ENCODE peak calls at places on chromosomes 6 and 20, in seven cellular contexts. W is K562, P is IMR-90, C is endodermal cell, S is neuronal stem cell, Q is fibroblast of lung, R is astrocyte. X is an unnamed sample. For H3K4me1 and H3K9me3, the result is how much of the 10 kb centered on the place peaks cover.

GRCh38 chr20:58690851-58691250 is 1.7 kb upstream of the NPEPL1 start:
- DNase-seq in R (peak), W (no peak), Q (peak), S (no peak), C (peak), P (peak), X (peak)

GRCh38 chr20:22819784-22820183 is 215.3 kb upstream of the SSTR4 start:
- DNase-seq in R (no peak), P (no peak), W (no peak), Q (no peak), C (no peak), S (no peak), X (no peak)

GRCh38 chr6:16747232-16748027 is 13.8 kb downstream of the ATXN1 start:
- DNase-seq in W (no peak), Q (peak), P (peak), R (peak), S (no peak), C (no peak), X (peak)

GRCh38 chr20:21513181-21513663 is 642 bp downstream of the NKX2-2 start:
- DNase-seq in W (no peak), R (no peak), S (no peak), P (no peak), Q (no peak), C (peak), X (no peak)

GRCh38 chr6:73665686-73666319 is 12.0 kb upstream of the SLC17A5 start:
- DNase-seq in R (no peak), Q (peak), C (no peak), S (no peak), W (no peak), P (peak), X (no peak)

GRCh38 chr6:34914358-34914757 is 25.3 kb downstream of the ANKS1A start:
- DNase-seq in C (no peak), W (no peak), Q (no peak), P (no peak), R (no peak), S (no peak), X (peak)

GRCh38 chr20:14597206-14597715 is 259.8 kb upstream of the FLRT3 start:
- DNase-seq in W (no peak), P (no peak), S (no peak), C (no peak), R (no peak), Q (no peak), X (peak)

GRCh38 chr6:135291288-135292116 is 110.4 kb downstream of the MYB start:
- DNase-seq in Q (peak), W (no peak), S (no peak), R (peak), C (no peak), P (peak), X (no peak)

GRCh38 chr6:39294133-39294532 is 20.1 kb downstream of the KCNK17 start:
- DNase-seq in P (no peak), W (no peak), C (no peak), Q (no peak), R (no peak), S (no peak), X (no peak)

GRCh38 chr20:58850693-58851174 is at the start of gene GNAS-AS1:
- DNase-seq in P (peak), Q (peak), W (peak), S (peak), R (peak), C (peak), X (peak)

GRCh38 chr6:1608976-1609661 is 596 bp upstream of the FOXC1 start:
- DNase-seq in P (peak), Q (no peak), R (no peak), S (no peak), W (no peak), C (peak), X (peak)

GRCh38 chr6:4844108-4844507 is 67.9 kb downstream of the CDYL start:
- DNase-seq in W (no peak), P (no peak), Q (no peak), C (peak), S (no peak), R (no peak), X (no peak)

GRCh38 chr20:35992713-35993335 is 24.4 kb downstream of the CNBD2 start:
- DNase-seq in P (peak), S (peak), Q (peak), W (peak), R (peak), C (peak), X (peak)

DNA sequence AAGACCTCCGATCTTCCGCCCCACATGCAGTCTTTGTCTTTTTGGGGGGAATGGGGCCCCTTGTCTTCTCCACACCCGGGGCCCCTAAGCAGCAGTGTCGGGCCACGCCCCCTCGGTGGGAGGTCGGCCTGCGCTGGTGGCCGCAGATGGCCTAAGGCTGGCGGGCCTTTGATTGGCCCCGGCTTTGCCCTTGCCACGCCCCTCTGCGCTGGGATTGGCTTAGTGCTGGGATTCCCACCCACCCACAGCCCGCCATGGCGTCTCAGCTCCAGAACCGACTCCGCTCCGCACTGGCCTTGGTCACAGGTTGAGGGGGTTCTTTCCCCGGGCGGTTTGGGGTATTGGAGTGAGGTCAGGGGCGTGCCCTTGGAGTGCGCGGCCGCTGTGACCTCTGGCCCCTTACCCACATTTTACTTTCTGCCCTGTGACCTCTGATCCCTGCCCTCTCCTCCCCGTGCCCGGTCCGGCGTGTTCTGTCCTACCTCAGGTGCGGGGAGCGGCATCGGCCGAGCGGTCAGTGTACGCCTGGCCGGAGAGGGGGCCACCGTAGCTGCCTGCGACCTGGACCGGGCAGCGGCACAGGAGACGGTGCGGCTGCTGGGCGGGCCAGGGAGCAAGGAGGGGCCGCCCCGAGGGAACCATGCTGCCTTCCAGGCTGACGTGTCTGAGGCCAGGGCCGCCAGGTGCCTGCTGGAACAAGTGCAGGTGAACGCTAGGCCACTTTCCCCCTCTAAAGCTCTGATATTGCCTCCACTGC is at the start of gene HSD17B8:
- DNase-seq in W (peak), S (peak), P (peak), R (peak), Q (peak), C (peak), X (peak)
- H3K4me1 ChIP-seq in W (half or more), S (under half), P (under half), R (half or more), Q (under half), C (under half), X (half or more)

DNA sequence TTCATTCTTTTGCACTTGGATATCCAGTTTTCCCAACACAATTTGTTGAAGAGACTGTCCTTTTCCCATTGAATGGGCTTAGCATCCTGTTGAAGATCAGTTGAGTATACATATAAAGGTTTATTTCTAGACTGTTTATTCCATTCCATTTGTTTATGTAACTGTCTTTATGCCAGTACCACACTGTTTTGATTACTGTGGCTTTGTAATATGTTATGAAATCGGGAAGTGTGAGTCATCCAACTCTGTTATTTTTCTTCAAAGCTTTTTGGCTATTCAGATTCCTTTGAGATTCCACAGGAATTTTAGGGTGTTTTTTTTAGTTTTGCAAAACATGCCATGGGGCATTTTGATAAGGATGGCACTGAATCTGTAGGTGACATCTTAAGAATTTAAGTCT is 188.3 kb downstream of the BMP7 start:
- DNase-seq in Q (peak), S (no peak), W (no peak), R (no peak), C (no peak), P (no peak), X (no peak)
- H3K9me3 ChIP-seq in Q (under half), S (under half), W (under half), R (under half), C (under half), P (under half), X (under half)

GRCh38 chr20:41617059-41617921 is 887 bp downstream of the CHD6 start:
- DNase-seq in R (peak), C (peak), S (peak), W (peak), P (peak), Q (peak), X (peak)
- H3K9ac ChIP-seq in R (peak), C (peak), S (no peak), W (peak), P (peak), Q (peak), X (peak)

DNA sequence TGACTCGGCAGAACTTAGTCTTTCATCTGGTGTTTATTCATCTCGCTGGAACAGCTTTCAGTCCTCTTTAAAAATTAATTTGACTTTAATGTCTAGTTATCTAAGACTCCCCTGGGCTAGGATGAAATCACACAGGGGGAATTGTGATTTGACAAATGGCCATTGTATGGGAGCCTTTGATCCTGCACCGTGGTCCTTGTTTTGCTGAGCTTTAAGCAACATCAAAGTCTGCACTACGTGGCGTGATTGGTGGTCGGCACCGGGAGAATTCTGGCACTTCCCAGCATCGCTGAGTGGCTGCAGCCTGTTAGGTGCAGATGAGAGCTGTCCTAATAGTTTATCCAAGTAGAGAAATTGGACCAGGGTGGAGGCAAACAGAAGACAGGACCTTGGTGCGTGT is 146.9 kb downstream of the TBC1D7 start:
- DNase-seq in S (no peak), P (no peak), Q (no peak), C (no peak), W (no peak), R (no peak), X (no peak)
- H3K4me1 ChIP-seq in S (under half), P (under half), Q (under half), C (under half), W (under half), R (under half), X (under half)

DNA sequence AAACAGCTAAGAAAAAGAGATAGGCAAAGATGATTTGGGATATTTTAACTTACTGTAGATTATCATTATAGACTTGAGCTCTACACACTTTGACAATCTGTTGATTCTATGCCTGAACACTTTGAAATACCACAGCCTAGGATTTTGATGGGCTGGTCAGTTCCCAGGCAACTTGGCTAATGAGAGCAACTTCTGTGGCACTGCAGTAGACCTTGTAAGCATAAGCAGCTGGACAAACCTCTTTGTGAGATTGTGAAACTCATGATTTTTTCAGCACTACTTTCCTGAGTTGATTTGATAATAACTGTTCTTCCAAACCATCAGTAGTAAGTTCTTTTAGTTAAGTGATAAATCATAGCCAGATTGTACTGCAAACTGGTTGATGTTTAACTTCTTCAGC is 27.1 kb upstream of the ELOVL5 start:
- DNase-seq in R (no peak), W (no peak), Q (no peak), P (no peak), S (no peak), C (no peak), X (peak)
- H3K9me3 ChIP-seq in R (under half), W (under half), Q (under half), P (under half), S (under half), C (under half), X (under half)

GRCh38 chr6:304833-305370 is 12.6 kb downstream of the DUSP22 start:
- DNase-seq in R (no peak), Q (no peak), P (no peak), C (no peak), S (no peak), W (no peak), X (no peak)
- H3K9ac ChIP-seq in R (no peak), Q (no peak), P (no peak), C (no peak), S (no peak), W (no peak), X (no peak)

GRCh38 chr20:63572071-63572787 is 1.8 kb downstream of the HELZ2 start:
- DNase-seq in W (no peak), P (no peak), Q (no peak), C (no peak), R (no peak), S (no peak), X (no peak)

GRCh38 chr20:63572788-63573738 is 976 bp downstream of the HELZ2 start:
- DNase-seq in W (no peak), R (no peak), P (no peak), C (peak), S (no peak), Q (no peak), X (peak)

GRCh38 chr20:63568170-63568981 is 5.7 kb downstream of the HELZ2 start:
- DNase-seq in P (no peak), S (no peak), R (no peak), Q (no peak), W (no peak), C (no peak), X (no peak)

GRCh38 chr20:63568986-63569949 is 4.8 kb downstream of the HELZ2 start:
- DNase-seq in S (no peak), Q (no peak), C (no peak), W (no peak), R (no peak), P (no peak), X (no peak)

DNA sequence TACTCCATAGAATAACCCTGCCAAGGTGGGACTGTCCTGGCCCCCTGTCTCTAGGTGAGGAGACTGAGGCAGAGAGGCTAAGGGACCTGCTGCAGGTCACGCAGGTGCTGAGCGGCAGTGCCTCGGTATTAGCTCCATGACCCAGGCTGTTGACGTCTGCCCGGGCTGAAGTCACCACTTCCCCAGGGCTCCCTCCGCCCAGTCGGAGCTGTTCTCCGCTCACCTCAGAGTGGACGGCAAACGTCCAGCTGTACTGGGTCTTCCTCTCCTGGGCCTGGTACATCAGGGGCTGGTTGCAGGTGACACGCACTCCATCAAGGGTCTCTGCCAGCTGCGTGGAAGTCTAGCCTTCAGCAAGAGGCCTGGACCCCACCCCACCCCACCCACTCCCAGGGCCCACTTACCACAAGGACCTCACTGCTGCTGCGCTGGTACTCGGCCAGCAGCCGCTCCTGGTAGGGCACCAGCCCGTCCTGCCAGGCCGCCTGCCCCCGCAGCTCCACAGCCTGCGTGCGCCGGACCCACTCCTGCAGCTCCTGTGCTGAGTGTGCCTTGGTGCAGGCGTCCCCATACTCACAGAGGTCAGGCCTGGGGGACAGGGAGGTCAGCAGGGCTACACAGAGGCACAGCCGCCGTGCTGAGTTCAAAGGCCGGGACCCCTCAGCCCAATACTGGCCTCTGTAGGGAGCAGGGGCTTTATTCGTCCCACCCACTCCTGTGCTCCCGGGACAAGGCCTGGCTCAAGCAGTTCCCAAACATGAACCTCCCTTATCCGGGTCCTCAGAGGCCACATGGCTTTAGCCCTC is 3.6 kb downstream of the HELZ2 start:
- DNase-seq in R (no peak), P (no peak), S (no peak), C (no peak), Q (no peak), W (no peak), X (no peak)
- H3K4me1 ChIP-seq in R (under half), P (under half), S (under half), C (under half), Q (under half), W (half or more), X (under half)

GRCh38 chr20:45994761-45995160 is 13.9 kb upstream of the MMP9 start:
- DNase-seq in Q (no peak), S (no peak), R (no peak), W (no peak), P (no peak), C (no peak), X (no peak)

GRCh38 chr20:45997187-45997586 is 11.5 kb upstream of the MMP9 start:
- DNase-seq in P (no peak), S (no peak), C (no peak), R (no peak), W (no peak), Q (no peak), X (no peak)

GRCh38 chr20:45991616-45992015 is 17.1 kb upstream of the MMP9 start:
- DNase-seq in Q (no peak), C (peak), R (no peak), W (no peak), P (no peak), S (no peak), X (no peak)

GRCh38 chr20:45995213-45996097 is 13.3 kb upstream of the MMP9 start:
- DNase-seq in Q (no peak), R (no peak), C (no peak), P (no peak), W (no peak), S (no peak), X (no peak)

GRCh38 chr20:45993197-45993951 is 15.3 kb upstream of the MMP9 start:
- DNase-seq in C (peak), W (no peak), S (no peak), Q (peak), R (no peak), P (peak), X (peak)
- H3K9me3 ChIP-seq in C (under half), W (under half), S (under half), Q (under half), R (under half), P (under half), X (under half)

GRCh38 chr20:44166008-44166407 is 21.0 kb downstream of the JPH2 start:
- DNase-seq in W (no peak), P (peak), R (peak), C (no peak), S (no peak), Q (peak), X (peak)

GRCh38 chr20:44166477-44166876 is 20.5 kb downstream of the JPH2 start:
- DNase-seq in P (peak), W (no peak), Q (peak), S (no peak), C (no peak), R (peak), X (peak)

GRCh38 chr20:44171775-44172571 is 15.0 kb downstream of the JPH2 start:
- DNase-seq in W (no peak), C (no peak), R (no peak), Q (no peak), P (no peak), S (no peak), X (no peak)

GRCh38 chr20:44170796-44171410 is 16.1 kb downstream of the JPH2 start:
- DNase-seq in P (no peak), Q (no peak), W (no peak), R (no peak), S (no peak), C (no peak), X (no peak)

GRCh38 chr20:44167736-44168135 is 19.3 kb downstream of the JPH2 start:
- DNase-seq in Q (no peak), R (no peak), S (no peak), P (no peak), C (no peak), W (no peak), X (no peak)
- H3K9ac ChIP-seq in Q (no peak), R (no peak), S (no peak), P (no peak), C (no peak), W (no peak), X (no peak)